ENCODE peak calls at places on chromosomes 16 and 17, in seven cellular contexts. N is A673; H is fibroblast of pulmonary artery; U is GM12865; B is progenitor cell of endocrine pancreas; O is CD8-positive, alpha-beta T cell; C is heart left ventricle. M is an unnamed sample.

GRCh38 chr16:79691001-79691400 is 90.5 kb upstream of the MAF start:
- DNase-seq in U (no peak), H (no peak), O (no peak), B (no peak), C (no peak), N (no peak), M (no peak)

GRCh38 chr17:27674335-27674734 is 43.3 kb downstream of the LGALS9 start:
- DNase-seq in C (no peak), H (no peak), B (no peak), U (no peak), O (no peak), N (no peak), M (no peak)

GRCh38 chr16:65991149-65991701 is 375.3 kb upstream of the CDH5 start:
- DNase-seq in B (no peak), U (no peak), H (no peak), N (no peak), O (no peak), C (no peak), M (no peak)

GRCh38 chr16:22063888-22064467 is 28.4 kb upstream of the VWA3A start:
- DNase-seq in H (no peak), B (no peak), O (no peak), N (peak), C (no peak), U (no peak), M (no peak)

GRCh38 chr16:50740747-50741146 is 1.1 kb upstream of the CYLD start:
- DNase-seq in O (no peak), C (no peak), N (no peak), H (no peak), U (no peak), B (no peak), M (no peak)

GRCh38 chr16:57955572-57955971 is 15.4 kb downstream of the CNGB1 start:
- DNase-seq in B (no peak), C (peak), U (no peak), O (no peak), H (no peak), N (no peak), M (no peak)

GRCh38 chr16:84117482-84117843 is 721 bp upstream of the MBTPS1 start:
- DNase-seq in H (peak), B (no peak), C (no peak), U (peak), N (peak), O (peak), M (peak)

GRCh38 chr17:2053380-2054261 is 1.3 kb upstream of the HIC1 start:
- DNase-seq in C (peak), H (peak), O (peak), N (peak), U (peak), B (no peak), M (peak)

GRCh38 chr17:39077874-39078273 is 73.6 kb downstream of the PLXDC1 start:
- DNase-seq in O (no peak), N (no peak), C (no peak), U (no peak), H (no peak), B (no peak), M (no peak)
- TF ChIP-seq CTCF in O (no peak), N (no peak), C (no peak), U (no peak), H (peak), B (no peak), M (no peak)

DNA sequence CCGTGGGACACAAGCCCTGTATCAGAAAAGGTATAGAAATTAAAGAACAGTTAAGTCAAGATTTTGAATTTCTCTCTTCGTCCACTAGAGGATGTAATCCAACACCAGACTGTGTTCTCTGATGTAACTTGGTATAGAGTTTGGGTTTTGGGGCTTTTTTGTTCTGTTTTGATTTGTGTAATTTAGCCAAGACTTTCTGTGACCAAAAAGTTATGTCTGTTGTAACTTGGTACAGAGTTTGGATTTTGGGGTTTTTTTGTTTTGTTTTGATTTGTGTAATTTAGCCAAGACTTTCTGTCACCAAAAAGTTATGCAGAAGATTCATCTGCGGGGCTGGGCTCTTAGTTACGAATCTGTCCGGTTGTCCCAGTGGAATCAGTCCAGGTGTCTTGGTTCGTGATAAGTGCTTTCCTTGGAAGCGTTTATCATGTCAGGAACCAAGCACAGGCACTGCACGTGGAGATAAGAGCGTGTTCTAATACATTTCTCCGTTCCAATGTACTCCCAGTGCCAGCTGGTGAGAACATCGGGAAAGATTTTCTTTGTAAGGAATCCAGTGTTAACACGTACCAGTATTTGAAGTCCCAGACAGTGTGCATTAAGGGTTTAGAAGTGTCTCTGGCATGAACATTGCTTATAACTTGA is 44.1 kb upstream of the SEC14L1 start:
- DNase-seq in O (no peak), C (peak), U (peak), B (no peak), H (peak), N (peak), M (no peak)
- TF ChIP-seq CTCF in O (peak), C (peak), U (peak), B (peak), H (peak), N (peak), M (peak)

GRCh38 chr16:21060027-21060510 is 90.6 kb downstream of the DNAH3 start:
- DNase-seq in O (no peak), N (no peak), C (no peak), B (no peak), U (no peak), H (no peak), M (no peak)
- TF ChIP-seq CTCF in O (no peak), N (no peak), C (no peak), B (no peak), U (no peak), H (no peak), M (no peak)

GRCh38 chr17:6494239-6494941 is 50.1 kb downstream of the PIMREG start:
- DNase-seq in B (no peak), O (no peak), U (no peak), C (no peak), N (no peak), H (no peak), M (no peak)

GRCh38 chr17:6496636-6497441 is 52.6 kb downstream of the PIMREG start:
- DNase-seq in U (no peak), B (no peak), C (no peak), N (peak), H (no peak), O (no peak), M (no peak)

GRCh38 chr17:6496116-6496481 is 51.8 kb downstream of the PIMREG start:
- DNase-seq in O (no peak), B (no peak), C (no peak), U (peak), N (peak), H (no peak), M (peak)

GRCh38 chr17:6497496-6498221 is 53.4 kb downstream of the PIMREG start:
- DNase-seq in C (no peak), U (no peak), B (no peak), O (no peak), N (no peak), H (no peak), M (no peak)

DNA sequence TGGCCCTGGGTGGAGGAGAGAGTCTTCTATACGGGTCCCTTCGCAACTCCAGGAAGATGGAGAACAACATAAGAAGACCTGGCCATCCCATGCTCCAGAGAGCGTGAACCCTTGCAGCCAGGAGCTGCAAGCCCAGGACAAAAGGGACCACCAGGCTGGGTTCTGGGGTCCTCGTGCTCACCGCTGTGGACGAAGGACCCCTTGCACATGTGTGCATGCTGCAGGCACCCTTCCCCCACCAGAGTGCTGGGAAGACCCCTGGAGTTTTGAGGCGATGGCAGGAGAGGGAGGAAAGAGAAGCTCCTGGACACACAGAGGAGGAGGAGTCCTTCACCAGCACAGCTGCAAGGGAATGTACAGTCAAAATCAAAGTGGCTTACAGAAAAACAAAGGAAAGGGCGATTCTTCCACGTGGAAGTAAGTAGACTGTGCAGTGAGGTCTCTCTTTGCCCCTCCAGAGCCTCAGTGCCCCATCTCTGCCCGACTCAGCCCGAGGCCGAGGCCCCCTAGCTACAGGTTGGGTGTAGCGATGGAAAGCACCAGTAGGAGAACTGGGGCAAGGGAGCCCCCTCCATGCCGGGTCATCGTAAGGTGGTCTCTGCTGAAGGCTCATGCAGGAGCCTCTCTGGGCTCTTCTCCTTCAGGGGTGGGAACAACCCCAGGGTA is 51.3 kb downstream of the PIMREG start:
- DNase-seq in H (no peak), B (no peak), N (no peak), C (no peak), U (no peak), O (no peak), M (no peak)
- TF ChIP-seq CTCF in H (peak), B (peak), N (peak), C (no peak), U (no peak), O (no peak), M (no peak)

DNA sequence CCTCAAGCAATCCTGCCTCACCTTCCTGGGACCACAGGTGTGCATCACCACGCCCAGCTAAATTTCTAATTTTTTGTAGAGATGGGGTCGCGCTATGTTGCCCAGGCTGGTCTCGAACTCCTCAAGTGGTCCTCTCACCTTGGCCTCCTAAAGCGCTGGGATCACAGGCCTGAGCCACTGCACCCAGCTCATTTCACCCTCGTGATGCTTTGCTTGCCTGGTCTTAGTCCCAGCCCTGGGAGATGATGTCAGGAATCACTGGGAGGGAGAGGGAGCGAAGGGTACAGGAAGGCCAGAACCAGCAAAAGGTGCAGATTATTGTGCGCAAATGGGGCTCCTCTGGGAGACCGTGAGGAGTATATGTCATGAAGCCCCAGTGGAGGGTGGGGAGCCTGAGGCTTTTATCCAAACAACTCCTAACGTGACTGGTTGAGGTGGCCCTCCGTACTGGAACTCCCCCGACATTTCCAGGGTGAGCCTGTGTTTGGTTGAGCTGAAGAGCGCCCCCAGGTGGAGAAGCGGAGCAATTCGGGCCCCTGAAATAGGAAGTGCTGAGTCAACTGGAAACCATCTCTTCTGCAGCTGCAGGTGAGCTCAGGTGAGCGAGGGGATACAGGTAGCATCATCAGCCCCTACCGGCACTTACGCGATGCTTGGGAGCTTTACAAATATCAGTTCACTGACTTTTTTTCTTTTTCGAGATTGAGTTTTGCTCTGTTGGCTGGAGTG is 41.2 kb upstream of the HAPSTR1 start:
- DNase-seq in H (peak), U (peak), N (peak), B (peak), C (no peak), O (no peak), M (no peak)
- TF ChIP-seq CTCF in H (peak), U (peak), N (peak), B (peak), C (no peak), O (no peak), M (peak)

DNA sequence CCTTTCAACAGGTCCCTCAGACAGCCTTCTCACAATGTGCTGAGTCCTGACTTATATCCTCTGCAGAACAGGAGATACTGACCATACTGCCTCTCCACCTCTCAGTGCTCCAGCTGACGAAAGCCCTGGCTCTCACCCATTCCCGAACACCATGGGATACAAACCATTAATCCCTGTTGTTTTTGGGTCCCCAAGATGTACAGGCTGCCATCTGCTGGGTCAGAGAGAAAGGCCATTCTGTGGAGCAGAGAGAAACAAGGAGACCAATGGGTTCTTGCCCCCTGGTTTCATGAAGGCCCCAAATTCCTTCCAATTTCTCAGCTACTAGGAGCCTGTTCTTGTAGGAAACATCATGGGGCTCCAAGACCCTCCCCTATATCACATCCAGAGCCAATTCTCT is 3.0 kb downstream of the ERN2 start:
- DNase-seq in O (no peak), U (no peak), H (no peak), C (no peak), B (no peak), N (no peak), M (no peak)
- TF ChIP-seq CTCF in O (no peak), U (no peak), H (no peak), C (no peak), B (no peak), N (no peak), M (no peak)

GRCh38 chr17:3690094-3690715 is 5.8 kb downstream of the P2RX5 start:
- DNase-seq in C (no peak), U (no peak), B (no peak), O (no peak), N (no peak), H (no peak), M (peak)

GRCh38 chr17:3693829-3694231 is 2.1 kb downstream of the P2RX5 start:
- DNase-seq in O (peak), H (no peak), C (no peak), B (no peak), U (peak), N (no peak), M (no peak)

GRCh38 chr17:3693099-3693498 is 2.9 kb downstream of the P2RX5 start:
- DNase-seq in H (no peak), U (no peak), C (no peak), O (no peak), N (no peak), B (no peak), M (no peak)

GRCh38 chr17:3691539-3692166 is 4.3 kb downstream of the P2RX5 start:
- DNase-seq in H (no peak), B (no peak), U (no peak), O (no peak), N (no peak), C (no peak), M (no peak)

GRCh38 chr17:3692346-3692745 is 3.6 kb downstream of the P2RX5 start:
- DNase-seq in C (no peak), U (no peak), N (no peak), O (no peak), H (no peak), B (no peak), M (no peak)
- TF ChIP-seq CTCF in C (no peak), U (peak), N (peak), O (no peak), H (no peak), B (no peak), M (no peak)

DNA sequence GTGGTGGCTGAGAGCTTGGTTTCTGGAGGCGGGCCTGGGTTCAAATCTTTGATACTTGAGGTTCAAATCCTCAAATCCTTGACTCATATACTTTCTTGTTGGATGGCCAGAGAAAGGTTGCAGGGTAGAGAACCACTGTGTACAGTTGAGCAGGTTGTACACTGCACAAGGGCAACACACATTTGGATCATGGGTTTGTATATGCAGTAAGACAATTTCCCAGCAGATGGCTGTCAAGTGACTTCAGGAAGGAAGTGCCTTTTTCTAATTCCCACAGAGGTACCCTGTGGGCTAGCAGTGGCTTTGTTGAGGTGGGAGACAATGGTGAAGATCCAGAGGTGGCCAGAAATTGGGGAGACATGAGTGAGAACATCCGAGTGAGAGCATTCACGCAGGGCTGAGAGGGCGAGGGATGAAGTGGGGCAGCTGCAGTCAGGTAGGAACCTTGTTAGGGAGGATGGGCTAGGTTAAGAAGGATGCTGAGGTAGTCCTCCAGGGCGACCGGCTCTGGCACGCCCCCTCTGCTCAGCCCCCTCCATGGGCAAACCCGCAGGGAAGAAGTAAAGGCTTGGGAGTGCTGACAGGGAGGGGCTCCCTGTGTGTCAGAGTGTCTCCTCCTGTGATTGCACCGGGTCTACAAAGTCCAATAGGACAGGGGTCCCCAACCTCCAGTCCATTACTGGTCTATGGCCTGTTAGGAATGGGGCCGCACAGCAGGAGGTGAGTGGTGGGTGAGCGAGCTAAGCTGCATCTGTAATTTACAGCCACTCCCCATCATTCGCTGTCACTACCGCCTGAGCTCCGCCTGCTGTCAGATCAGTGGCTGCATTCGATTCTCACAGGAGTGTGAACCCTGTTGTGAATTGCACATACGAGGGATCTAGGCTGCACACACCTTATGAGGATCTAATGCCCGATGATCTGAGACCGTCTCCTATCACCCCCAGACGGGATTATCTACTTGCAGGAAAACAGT is 2.7 kb downstream of the C16orf89 start:
- DNase-seq in O (no peak), H (no peak), U (peak), C (no peak), B (no peak), N (no peak), M (no peak)
- TF ChIP-seq CTCF in O (no peak), H (no peak), U (no peak), C (no peak), B (no peak), N (no peak), M (no peak)